ENCODE peak calls at places on chromosome 21, in eight cellular contexts. K is naive thymus-derived CD8-positive, alpha-beta T cell; Q is GM19239; B is GM06990; J is tibial artery; T is GM13976; W is RCC 7860; N is NCI-H460. C is an unnamed sample.

GRCh38 chr21:45014747-45015468 is 59.5 kb upstream of the ADARB1 start:
- DNase-seq in T (no peak), W (no peak), Q (no peak), J (no peak), B (no peak), N (no peak), K (no peak), C (no peak)

GRCh38 chr21:17454315-17455027 is 58.4 kb upstream of the CXADR start:
- DNase-seq in K (no peak), N (peak; percentile 82), B (peak; percentile 64), W (peak; percentile 85), Q (no peak), J (no peak), T (peak; percentile 42), C (peak; percentile 22)

GRCh38 chr21:44984428-44984791 is 44.6 kb downstream of the SLX9 start:
- DNase-seq in T (no peak), W (no peak), N (no peak), K (peak; percentile 2), Q (no peak), J (no peak), B (no peak), C (no peak)

GRCh38 chr21:44334637-44335030 is 4.6 kb downstream of the CFAP410 start:
- DNase-seq in N (no peak), T (no peak), B (no peak), W (no peak), J (no peak), Q (no peak), K (no peak), C (no peak)

GRCh38 chr21:45435405-45435981 is 30.5 kb downstream of the COL18A1 start:
- DNase-seq in B (no peak), Q (no peak), J (no peak), T (no peak), N (no peak), K (no peak), W (no peak), C (no peak)

GRCh38 chr21:45060089-45060488 is 14.3 kb upstream of the ADARB1 start:
- DNase-seq in T (no peak), B (no peak), K (no peak), J (no peak), N (no peak), Q (no peak), W (no peak), C (no peak)

GRCh38 chr21:44006017-44006624 is 6.0 kb upstream of the TRAPPC10 start:
- DNase-seq in B (no peak), W (peak; percentile 92), N (no peak), T (no peak), K (no peak), Q (no peak), J (peak; percentile 39), C (no peak)

GRCh38 chr21:33936221-33937038 is 20.8 kb upstream of the ATP5PO start:
- DNase-seq in W (no peak), T (no peak), N (no peak), Q (no peak), J (peak; percentile 60), B (no peak), K (peak; percentile 31), C (no peak)

GRCh38 chr21:42199488-42200463 is 19.2 kb upstream of the ABCG1 start:
- DNase-seq in K (no peak), T (no peak), N (peak; percentile 67), J (no peak), Q (no peak), W (no peak), B (no peak), C (peak; percentile 31)

GRCh38 chr21:16573581-16573980 is 843.8 kb downstream of the USP25 start:
- DNase-seq in T (no peak), B (no peak), J (no peak), N (no peak), K (no peak), Q (no peak), W (no peak), C (no peak)

GRCh38 chr21:39381009-39381408 is 32.1 kb upstream of the HMGN1 start:
- DNase-seq in B (no peak), J (no peak), T (no peak), Q (no peak), N (no peak), W (no peak), K (no peak), C (no peak)

GRCh38 chr21:27776925-27777553 is 810.2 kb upstream of the ADAMTS5 start:
- DNase-seq in B (no peak), Q (no peak), W (no peak), T (no peak), N (no peak), J (no peak), K (no peak), C (no peak)

GRCh38 chr21:28521932-28522826 is 470.5 kb downstream of the LTN1 start:
- DNase-seq in K (no peak), B (no peak), W (no peak), Q (no peak), T (no peak), J (no peak), N (no peak), C (no peak)

GRCh38 chr21:29462475-29462874 is 163.8 kb downstream of the BACH1 start:
- DNase-seq in N (no peak), J (no peak), Q (no peak), T (peak; percentile 26), B (no peak), W (no peak), K (no peak), C (no peak)

GRCh38 chr21:35046223-35046690 is 2.8 kb downstream of the RUNX1 start:
- DNase-seq in K (no peak), N (no peak), B (no peak), Q (no peak), J (no peak), W (peak; percentile 35), T (no peak), C (no peak)

GRCh38 chr21:38913120-38913975 is 107.6 kb downstream of the ETS2 start:
- DNase-seq in T (no peak), K (no peak), Q (no peak), W (no peak), B (peak; percentile 15), J (peak; percentile 44), N (no peak), C (no peak)

GRCh38 chr21:42837421-42838211 is 41.7 kb downstream of the WDR4 start:
- DNase-seq in K (no peak), N (no peak), J (no peak), B (no peak), W (no peak), T (peak; percentile 39), Q (no peak), C (no peak)

GRCh38 chr21:25571726-25572121 is 35.6 kb downstream of the MRPL39 start:
- DNase-seq in J (no peak), K (no peak), B (no peak), N (no peak), T (no peak), W (peak; percentile 48), Q (no peak), C (no peak)

GRCh38 chr21:17921579-17922530 is 102.7 kb upstream of the C21orf91 start:
- DNase-seq in N (no peak), T (no peak), B (no peak), J (peak; percentile 44), W (no peak), K (no peak), Q (no peak), C (no peak)

GRCh38 chr21:33162436-33162921 is 67.3 kb upstream of the IFNAR2 start:
- DNase-seq in J (no peak), N (no peak), Q (no peak), B (no peak), T (no peak), K (no peak), W (no peak), C (no peak)

GRCh38 chr21:42980959-42981523 is 6.7 kb downstream of the PKNOX1 start:
- DNase-seq in J (no peak), Q (no peak), B (no peak), N (no peak), W (no peak), K (no peak), T (no peak), C (no peak)

GRCh38 chr21:42228709-42229220 is 9.8 kb downstream of the ABCG1 start:
- DNase-seq in N (no peak), K (no peak), J (peak; percentile 16), Q (no peak), T (no peak), W (no peak), B (no peak), C (no peak)

GRCh38 chr21:42248241-42248640 is 29.3 kb downstream of the ABCG1 start:
- DNase-seq in J (no peak), N (no peak), K (no peak), T (no peak), W (no peak), B (no peak), Q (no peak), C (no peak)

GRCh38 chr21:42507418-42507817 is 6.2 kb upstream of the SLC37A1 start:
- DNase-seq in W (no peak), Q (no peak), J (no peak), K (no peak), T (no peak), N (no peak), B (no peak), C (no peak)

GRCh38 chr21:45293726-45294401 is 6.2 kb upstream of the POFUT2 start:
- DNase-seq in T (no peak), K (no peak), W (no peak), N (no peak), Q (no peak), J (no peak), B (no peak), C (no peak)

GRCh38 chr21:44285547-44285992 is at the start of gene AIRE:
- DNase-seq in J (no peak), T (no peak), B (peak; percentile 6), W (no peak), N (no peak), K (no peak), Q (no peak), C (no peak)

GRCh38 chr21:36473203-36473602 is 6.7 kb downstream of the CLDN14 start:
- DNase-seq in T (no peak), B (no peak), N (no peak), K (no peak), Q (no peak), J (no peak), W (no peak), C (no peak)

GRCh38 chr21:26781331-26781730 is 63.9 kb downstream of the ADAMTS1 start:
- DNase-seq in W (no peak), N (no peak), B (no peak), T (no peak), K (no peak), Q (no peak), J (no peak), C (no peak)